ENCODE peak calls at places on chromosomes 7 and 10, in nine cellular contexts. P is PC-3; H is lower lobe of right lung; K is GM18507; O is activated gamma-delta T cell treated with Interleukin-2 at 50 U/mL for 16 hours; C is effector memory CD8-positive, alpha-beta T cell; J is spleen; R is cardiac fibroblast; N is iris pigment epithelial cell. F is an unnamed sample.

GRCh38 chr7:151376218-151376902 is 33.5 kb downstream of the WDR86 start:
- DNase-seq in P (no peak), H (no peak), K (no peak), O (no peak), C (no peak), J (peak; percentile 63), R (no peak), N (no peak), F (no peak)

GRCh38 chr10:95275726-95276366 is 15.0 kb downstream of the PDLIM1 start:
- DNase-seq in P (no peak), H (no peak), K (no peak), O (no peak), C (no peak), J (no peak), R (peak; percentile 67), N (peak; percentile 91), F (no peak)

GRCh38 chr7:111728635-111728995 is 166.3 kb upstream of the IMMP2L start:
- DNase-seq in P (no peak), H (no peak), K (no peak), O (no peak), C (no peak), J (no peak), R (no peak), N (no peak), F (no peak)

GRCh38 chr10:76649723-76650127 is 987.9 kb downstream of the KCNMA1 start:
- DNase-seq in P (peak; percentile 66), H (no peak), K (no peak), O (no peak), C (no peak), J (no peak), R (peak; percentile 54), N (peak; percentile 41), F (no peak)

GRCh38 chr7:88758355-88759215 is 915 bp upstream of the ZNF804B start:
- DNase-seq in P (peak; percentile 6), H (no peak), K (no peak), O (no peak), C (no peak), J (no peak), R (no peak), N (peak; percentile 6), F (no peak)

GRCh38 chr7:1325246-1325645 is 92.6 kb downstream of the UNCX start:
- DNase-seq in P (no peak), H (peak; percentile 38), K (no peak), O (no peak), C (no peak), J (peak; percentile 50), R (no peak), N (no peak), F (no peak)

GRCh38 chr10:86419101-86419500 is 52.5 kb upstream of the GRID1 start:
- DNase-seq in P (no peak), H (no peak), K (no peak), O (no peak), C (no peak), J (no peak), R (no peak), N (no peak), F (no peak)

GRCh38 chr10:47357131-47357582 is 9.0 kb downstream of the RBP3 start:
- DNase-seq in P (no peak), H (no peak), K (no peak), O (no peak), C (no peak), J (no peak), R (no peak), N (no peak), F (no peak)

GRCh38 chr10:7054915-7055314 is 355.9 kb downstream of the SFMBT2 start:
- DNase-seq in P (peak; percentile 35), H (no peak), K (no peak), O (no peak), C (no peak), J (no peak), R (no peak), N (no peak), F (no peak)

GRCh38 chr7:101699884-101700283 is 70.8 kb upstream of the MYL10 start:
- DNase-seq in P (no peak), H (no peak), K (no peak), O (no peak), C (no peak), J (no peak), R (no peak), N (no peak), F (no peak)

GRCh38 chr10:102114861-102115618 is 5.1 kb downstream of the LDB1 start:
- DNase-seq in P (peak; percentile 81), H (peak; percentile 93), K (peak; percentile 57), O (peak; percentile 82), C (peak; percentile 66), J (peak; percentile 98), R (peak; percentile 73), N (peak; percentile 81), F (peak; percentile 80)

GRCh38 chr10:121608669-121609190 is 10.5 kb upstream of the FGFR2 start:
- DNase-seq in P (peak; percentile 48), H (peak; percentile 66), K (peak; percentile 50), O (no peak), C (peak; percentile 21), J (peak; percentile 68), R (no peak), N (no peak), F (no peak)

GRCh38 chr10:76998451-76998850 is 639.2 kb downstream of the KCNMA1 start:
- DNase-seq in P (no peak), H (no peak), K (no peak), O (no peak), C (no peak), J (no peak), R (no peak), N (no peak), F (no peak)

GRCh38 chr7:107924841-107925490 is 34.0 kb downstream of the DLD start:
- DNase-seq in P (no peak), H (no peak), K (no peak), O (no peak), C (no peak), J (no peak), R (peak; percentile 54), N (no peak), F (no peak)

GRCh38 chr10:89309646-89310045 is 7.8 kb downstream of the IFIT2 start:
- DNase-seq in P (no peak), H (no peak), K (no peak), O (no peak), C (no peak), J (no peak), R (no peak), N (no peak), F (no peak)

GRCh38 chr7:129781128-129781855 is 169.8 kb downstream of the NRF1 start:
- DNase-seq in P (no peak), H (no peak), K (no peak), O (no peak), C (no peak), J (no peak), R (no peak), N (no peak), F (no peak)

GRCh38 chr10:117360994-117361667 is 14.1 kb downstream of the PDZD8 start:
- DNase-seq in P (peak; percentile 23), H (no peak), K (no peak), O (no peak), C (no peak), J (no peak), R (peak; percentile 63), N (peak; percentile 77), F (no peak)

GRCh38 chr7:91826377-91826776 is 54.1 kb downstream of the MTERF1 start:
- DNase-seq in P (peak; percentile 57), H (no peak), K (no peak), O (no peak), C (no peak), J (no peak), R (peak; percentile 8), N (no peak), F (no peak)

GRCh38 chr7:125930848-125931247 is 1001.2 kb upstream of the POT1 start:
- DNase-seq in P (no peak), H (no peak), K (no peak), O (no peak), C (no peak), J (no peak), R (no peak), N (no peak), F (no peak)

GRCh38 chr10:3105905-3106304 is 38.6 kb downstream of the PFKP start:
- DNase-seq in P (no peak), H (no peak), K (no peak), O (no peak), C (no peak), J (no peak), R (no peak), N (no peak), F (no peak)

GRCh38 chr7:108016841-108017775 is 14.1 kb upstream of the LAMB1 start:
- DNase-seq in P (peak; percentile 75), H (no peak), K (no peak), O (no peak), C (no peak), J (no peak), R (peak; percentile 74), N (peak; percentile 62), F (no peak)

GRCh38 chr7:151687523-151688235 is 168.0 kb upstream of the RHEB start:
- DNase-seq in P (peak; percentile 99), H (peak; percentile 73), K (no peak), O (no peak), C (no peak), J (no peak), R (peak; percentile 97), N (peak; percentile 98), F (no peak)

GRCh38 chr7:85186521-85187241 is at the start of gene SEMA3D:
- DNase-seq in P (peak; percentile 84), H (peak; percentile 66), K (peak; percentile 23), O (no peak), C (no peak), J (peak; percentile 93), R (peak; percentile 81), N (peak; percentile 87), F (no peak)

GRCh38 chr7:2658941-2659340 is 27.2 kb downstream of the TTYH3 start:
- DNase-seq in P (no peak), H (no peak), K (no peak), O (no peak), C (no peak), J (no peak), R (no peak), N (no peak), F (no peak)

GRCh38 chr7:24971333-24972165 is 8.4 kb downstream of the OSBPL3 start:
- DNase-seq in P (peak; percentile 26), H (no peak), K (no peak), O (no peak), C (no peak), J (no peak), R (peak; percentile 94), N (peak; percentile 98), F (no peak)

GRCh38 chr7:111168182-111168581 is 77.3 kb downstream of the LRRN3 start:
- DNase-seq in P (no peak), H (no peak), K (no peak), O (no peak), C (no peak), J (no peak), R (peak; percentile 77), N (peak; percentile 33), F (no peak)

GRCh38 chr7:96826089-96826488 is 116.4 kb upstream of the SEM1 start:
- DNase-seq in P (peak; percentile 30), H (no peak), K (no peak), O (no peak), C (no peak), J (no peak), R (peak; percentile 8), N (no peak), F (no peak)

GRCh38 chr7:33243319-33243881 is 114.0 kb downstream of the BBS9 start:
- DNase-seq in P (peak; percentile 63), H (no peak), K (no peak), O (no peak), C (no peak), J (no peak), R (peak; percentile 77), N (peak; percentile 69), F (no peak)

GRCh38 chr10:12194752-12195271 is 879 bp downstream of the NUDT5 start:
- DNase-seq in P (peak; percentile 1), H (peak; percentile 82), K (no peak), O (peak; percentile 16), C (peak; percentile 24), J (peak; percentile 82), R (peak; percentile 58), N (peak; percentile 58), F (no peak)

GRCh38 chr7:1459930-1460756 is 873 bp upstream of the MICALL2 start:
- DNase-seq in P (no peak), H (peak; percentile 65), K (no peak), O (no peak), C (no peak), J (peak; percentile 86), R (no peak), N (peak; percentile 16), F (no peak)

GRCh38 chr10:69838853-69839252 is 37.1 kb downstream of the COL13A1 start:
- DNase-seq in P (peak; percentile 78), H (no peak), K (no peak), O (no peak), C (no peak), J (no peak), R (peak; percentile 86), N (peak; percentile 87), F (no peak)